ENCODE peak calls at places on chromosomes 16 and 17, in five cellular contexts. V, N, M, D and X are unnamed samples.

GRCh38 chr16:71746442-71747046 is 22.0 kb upstream of the PHLPP2 start:
- DNase-seq in M (peak), V (peak), N (no peak), D (peak), X (no peak)

GRCh38 chr16:81717662-81718189 is 61.4 kb upstream of the PLCG2 start:
- DNase-seq in V (no peak), M (no peak), D (no peak), N (no peak), X (no peak)

GRCh38 chr17:49834118-49834743 is 13.6 kb downstream of the TAC4 start:
- DNase-seq in M (no peak), N (no peak), D (no peak), V (no peak), X (no peak)

GRCh38 chr16:85851034-85851780 is 47.8 kb upstream of the IRF8 start:
- DNase-seq in V (no peak), D (no peak), N (no peak), M (no peak), X (no peak)

GRCh38 chr16:87198328-87198731 is 118.9 kb downstream of the C16orf95 start:
- DNase-seq in D (no peak), M (no peak), V (no peak), N (no peak), X (no peak)

GRCh38 chr17:49108318-49108717 is 24.3 kb upstream of the B4GALNT2 start:
- DNase-seq in D (peak), N (no peak), M (no peak), V (peak), X (no peak)

GRCh38 chr17:31394544-31394943 is 3.1 kb downstream of the RAB11FIP4 start:
- DNase-seq in N (no peak), M (peak), V (peak), D (peak), X (peak)

GRCh38 chr16:27330542-27330941 is 16.8 kb downstream of the IL4R start:
- DNase-seq in N (no peak), M (no peak), D (peak), V (peak), X (no peak)

GRCh38 chr17:10618202-10618635 is 38.9 kb downstream of the MYH3 start:
- DNase-seq in V (peak), D (peak), M (peak), N (no peak), X (peak)

GRCh38 chr17:66002063-66002585 is 189.8 kb downstream of the CEP112 start:
- DNase-seq in V (no peak), M (no peak), N (no peak), D (no peak), X (no peak)

GRCh38 chr17:379531-380200 is 27.1 kb upstream of the RPH3AL start:
- DNase-seq in N (no peak), M (no peak), D (no peak), V (no peak), X (no peak)

GRCh38 chr17:64500487-64500859 is 3.6 kb upstream of the POLG2 start:
- DNase-seq in D (no peak), V (no peak), N (no peak), M (no peak), X (no peak)

GRCh38 chr17:74455025-74455585 is 11.3 kb upstream of the CD300A start:
- DNase-seq in M (no peak), D (no peak), N (no peak), V (no peak), X (no peak)

GRCh38 chr17:29749045-29749825 is 126.5 kb upstream of the CORO6 start:
- DNase-seq in V (no peak), M (no peak), N (no peak), D (no peak), X (no peak)

GRCh38 chr16:79379083-79379482 is 221.5 kb downstream of the MAF start:
- DNase-seq in D (no peak), V (no peak), N (no peak), M (no peak), X (no peak)

GRCh38 chr17:1992541-1992940 is 32.6 kb downstream of the RTN4RL1 start:
- DNase-seq in D (no peak), M (no peak), V (no peak), N (no peak), X (peak)

GRCh38 chr17:41695954-41696720 is 7.5 kb downstream of the EIF1 start:
- DNase-seq in N (peak), D (peak), V (peak), M (peak), X (no peak)

GRCh38 chr17:927611-928461 is 51.7 kb downstream of the NXN start:
- DNase-seq in M (no peak), N (no peak), D (peak), V (peak), X (no peak)

GRCh38 chr17:45225051-45225700 is 3.5 kb downstream of the FMNL1 start:
- DNase-seq in M (peak), N (peak), V (peak), D (no peak), X (no peak)

GRCh38 chr16:50635505-50636392 is 45.4 kb downstream of the SNX20 start:
- DNase-seq in D (no peak), N (no peak), V (no peak), M (peak), X (no peak)

GRCh38 chr16:87437327-87437726 is 45.2 kb downstream of the MAP1LC3B start:
- DNase-seq in D (no peak), N (no peak), M (no peak), V (no peak), X (no peak)

GRCh38 chr16:87914326-87914725 is 22.0 kb downstream of the CA5A start:
- DNase-seq in D (no peak), V (no peak), N (no peak), M (no peak), X (no peak)

GRCh38 chr16:30416047-30416603 is 8.7 kb downstream of the ZNF771 start:
- DNase-seq in D (no peak), V (no peak), N (no peak), M (no peak), X (no peak)

GRCh38 chr16:25966172-25967097 is 274.7 kb downstream of the HS3ST4 start:
- DNase-seq in N (no peak), D (no peak), M (peak), V (no peak), X (no peak)

GRCh38 chr16:68447721-68448359 is 468 bp downstream of the SMPD3 start:
- DNase-seq in V (no peak), D (no peak), M (no peak), N (no peak), X (no peak)

GRCh38 chr16:84502581-84502980 is 1.9 kb downstream of the MEAK7 start:
- DNase-seq in M (no peak), N (no peak), D (peak), V (peak), X (no peak)

GRCh38 chr17:57432507-57433277 is 176.4 kb downstream of the MSI2 start:
- DNase-seq in M (no peak), V (no peak), N (no peak), D (no peak), X (no peak)

GRCh38 chr16:22164482-22164881 is 2.2 kb downstream of the SDR42E2 start:
- DNase-seq in N (no peak), V (no peak), D (no peak), M (no peak), X (no peak)

GRCh38 chr17:66126231-66126630 is 65.7 kb downstream of the CEP112 start:
- DNase-seq in N (no peak), D (no peak), M (no peak), V (no peak), X (no peak)

GRCh38 chr17:17186051-17186450 is 20.1 kb downstream of the PLD6 start:
- DNase-seq in D (no peak), M (peak), N (no peak), V (no peak), X (no peak)

GRCh38 chr16:66036162-66036561 is 330.3 kb upstream of the CDH5 start:
- DNase-seq in D (no peak), N (no peak), M (no peak), V (peak), X (no peak)

GRCh38 chr17:29143894-29144293 is 36.3 kb downstream of the MYO18A start:
- DNase-seq in V (no peak), N (no peak), M (peak), D (peak), X (no peak)